ENCODE peak calls at places on chromosomes 11 and 22, in seven cellular contexts. G is amygdala; X is stimulated activated CD4-positive, alpha-beta T cell treated with anti-CD3 and anti-CD28 coated beads, Interleukin-1b, Interleukin-23, amount 100 ng/mL, for 1 hour; J is germinal center; V is brain microvascular endothelial cell; W is A172; I is NCI-H2081. M is an unnamed sample.

GRCh38 chr11:117484159-117484558 is 156.5 kb downstream of the CEP164 start:
- DNase-seq in J (no peak), G (no peak), I (no peak), V (no peak), X (no peak), W (no peak), M (no peak)

GRCh38 chr11:72776844-72777754 is 16.7 kb downstream of the STARD10 start:
- DNase-seq in I (no peak), V (no peak), W (peak), X (no peak), J (no peak), G (no peak), M (no peak)

GRCh38 chr11:109522116-109522755 is 100.2 kb downstream of the C11orf87 start:
- DNase-seq in G (no peak), J (no peak), X (no peak), V (no peak), I (no peak), W (no peak), M (no peak)

GRCh38 chr22:37953062-37953436 is 352 bp downstream of the C22orf23 start:
- DNase-seq in V (no peak), I (no peak), W (no peak), J (no peak), G (no peak), X (no peak), M (no peak)

GRCh38 chr11:89660234-89660633 is 49.9 kb upstream of the TRIM77 start:
- DNase-seq in X (no peak), J (no peak), W (no peak), I (no peak), G (no peak), V (no peak), M (no peak)

GRCh38 chr22:19806213-19807160 is 45.9 kb downstream of the TBX1 start:
- DNase-seq in W (peak), X (no peak), I (peak), J (no peak), V (no peak), G (no peak), M (no peak)

GRCh38 chr11:1600626-1601025 is 2.5 kb upstream of the KRTAP5-2 start:
- DNase-seq in X (no peak), J (no peak), W (no peak), I (no peak), V (no peak), G (no peak), M (no peak)

GRCh38 chr11:121344824-121345223 is 52.3 kb downstream of the SC5D start:
- DNase-seq in V (no peak), I (no peak), G (no peak), J (no peak), X (no peak), W (no peak), M (no peak)

M was measured in GM13977.